ENCODE peak calls at places on chromosomes 13 and 19, in six cellular contexts. L is GM23338, H is transverse colon, M is psoas muscle, E is endodermal cell, N is spleen. G is an unnamed sample. For H3K4me1, the result is how much of the 10 kb centered on the place peaks cover.

GRCh38 chr13:49026851-49027250 is 51.1 kb downstream of the FNDC3A start:
- DNase-seq in L (no peak), H (no peak), M (no peak), E (no peak), N (no peak), G (no peak)

GRCh38 chr19:10353793-10354391 is 14.5 kb upstream of the ICAM3 start:
- DNase-seq in L (peak), H (peak), M (peak), E (peak), N (no peak), G (no peak)

GRCh38 chr19:55647732-55648656 is at the start of gene CCDC106:
- DNase-seq in L (peak), H (peak), M (peak), E (peak), N (peak), G (peak)

GRCh38 chr13:76813874-76814273 is 72.3 kb downstream of the KCTD12 start:
- DNase-seq in L (no peak), H (peak), M (no peak), E (no peak), N (no peak), G (peak)

GRCh38 chr13:94548382-94549240 is 47.3 kb downstream of the TGDS start:
- DNase-seq in L (peak), H (peak), M (peak), E (peak), N (peak), G (peak)

GRCh38 chr13:25420161-25420560 is 48.4 kb downstream of the ATP8A2 start:
- DNase-seq in L (peak), H (no peak), M (no peak), E (no peak), N (no peak), G (no peak)

GRCh38 chr13:40494513-40494912 is 171.9 kb downstream of the FOXO1 start:
- DNase-seq in L (no peak), H (no peak), M (no peak), E (no peak), N (no peak), G (no peak)

GRCh38 chr19:1017115-1017905 is 3.6 kb downstream of the TMEM259 start:
- DNase-seq in L (no peak), H (peak), M (peak), E (no peak), N (peak), G (peak)

GRCh38 chr13:66409542-66409941 is 820.6 kb downstream of the PCDH9 start:
- DNase-seq in L (no peak), H (no peak), M (no peak), E (no peak), N (no peak), G (no peak)

GRCh38 chr13:101453784-101454201 is 1.3 kb downstream of the ITGBL1 start:
- DNase-seq in L (peak), H (peak), M (no peak), E (peak), N (no peak), G (peak)

GRCh38 chr19:38599722-38600121 is 18.0 kb downstream of the MAP4K1 start:
- DNase-seq in L (no peak), H (no peak), M (no peak), E (no peak), N (no peak), G (no peak)

GRCh38 chr13:106103779-106104178 is 431.7 kb downstream of the EFNB2 start:
- DNase-seq in L (no peak), H (no peak), M (no peak), E (no peak), N (no peak), G (no peak)

GRCh38 chr19:52345162-52345561 is 9.1 kb downstream of the ZNF610 start:
- DNase-seq in L (no peak), H (no peak), M (no peak), E (no peak), N (no peak), G (no peak)

GRCh38 chr13:90615767-90616166 is 731.7 kb upstream of the MIR17HG start:
- DNase-seq in L (no peak), H (no peak), M (no peak), E (no peak), N (no peak), G (no peak)

GRCh38 chr13:106350208-106350607 is 185.3 kb downstream of the EFNB2 start:
- DNase-seq in L (peak), H (peak), M (no peak), E (peak), N (no peak), G (peak)

GRCh38 chr13:98513837-98514236 is 63.1 kb downstream of the STK24 start:
- DNase-seq in L (no peak), H (no peak), M (no peak), E (no peak), N (no peak), G (no peak)

GRCh38 chr19:11237321-11237720 is 2.1 kb upstream of the ANGPTL8 start:
- DNase-seq in L (no peak), H (no peak), M (no peak), E (no peak), N (no peak), G (no peak)

GRCh38 chr19:39411006-39411831 is 1.2 kb upstream of the PLEKHG2 start:
- DNase-seq in L (no peak), H (peak), M (peak), E (peak), N (peak), G (peak)

GRCh38 chr13:99421758-99422555 is 79.3 kb upstream of the TM9SF2 start:
- DNase-seq in L (no peak), H (no peak), M (peak), E (no peak), N (no peak), G (no peak)

DNA sequence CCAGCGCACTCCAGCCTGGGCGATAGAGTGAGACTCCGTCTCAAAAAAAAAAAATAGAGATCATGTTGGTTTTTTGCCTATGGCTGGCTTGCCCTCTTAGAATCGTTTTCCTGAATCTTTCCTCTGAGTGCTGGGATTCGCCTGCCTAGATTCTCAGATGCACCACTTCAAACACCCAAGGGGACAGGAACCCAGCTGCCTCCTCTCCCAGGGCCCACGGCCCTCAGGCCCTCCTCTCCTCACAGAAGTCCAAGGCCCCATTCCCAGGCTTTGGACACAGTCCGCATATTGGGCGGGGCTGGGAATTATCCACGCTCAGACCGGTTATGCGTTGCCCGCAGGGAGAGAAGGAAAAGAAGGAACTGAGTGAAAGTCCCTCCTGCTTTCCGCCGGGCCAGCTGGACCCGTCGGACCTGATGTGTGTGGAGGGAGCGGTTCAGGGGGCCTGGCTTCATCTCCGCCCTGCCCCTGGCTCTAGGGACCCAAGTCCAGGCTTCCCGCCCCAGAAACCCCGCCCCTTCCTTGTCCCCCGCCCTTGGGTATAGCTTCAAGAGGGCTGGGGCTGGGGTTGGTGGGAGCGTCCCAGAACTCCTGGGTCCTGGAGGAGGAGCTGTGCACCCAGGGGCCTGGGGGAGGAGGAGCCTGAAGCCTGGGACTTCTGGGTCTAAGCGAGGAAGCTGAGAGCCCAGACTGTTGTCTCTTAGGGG is 5.8 kb downstream of the PPFIA3 start:
- DNase-seq in L (peak), H (peak), M (no peak), E (peak), N (no peak), G (peak)
- H3K4me1 ChIP-seq in L (under half), H (under half), M (under half), E (under half), N (under half), G (under half)

GRCh38 chr13:55792544-55793178 is 1348.1 kb upstream of the PRR20A start:
- DNase-seq in L (no peak), H (no peak), M (no peak), E (no peak), N (no peak), G (no peak)

GRCh38 chr13:55783841-55784240 is 1356.9 kb upstream of the PRR20A start:
- DNase-seq in L (no peak), H (no peak), M (no peak), E (no peak), N (no peak), G (no peak)

GRCh38 chr13:55788548-55788947 is 1352.2 kb upstream of the PRR20A start:
- DNase-seq in L (no peak), H (no peak), M (no peak), E (no peak), N (no peak), G (no peak)
- TF ChIP-seq CTCF in L (no peak), H (no peak), M (no peak), E (no peak), N (no peak), G (no peak)

DNA sequence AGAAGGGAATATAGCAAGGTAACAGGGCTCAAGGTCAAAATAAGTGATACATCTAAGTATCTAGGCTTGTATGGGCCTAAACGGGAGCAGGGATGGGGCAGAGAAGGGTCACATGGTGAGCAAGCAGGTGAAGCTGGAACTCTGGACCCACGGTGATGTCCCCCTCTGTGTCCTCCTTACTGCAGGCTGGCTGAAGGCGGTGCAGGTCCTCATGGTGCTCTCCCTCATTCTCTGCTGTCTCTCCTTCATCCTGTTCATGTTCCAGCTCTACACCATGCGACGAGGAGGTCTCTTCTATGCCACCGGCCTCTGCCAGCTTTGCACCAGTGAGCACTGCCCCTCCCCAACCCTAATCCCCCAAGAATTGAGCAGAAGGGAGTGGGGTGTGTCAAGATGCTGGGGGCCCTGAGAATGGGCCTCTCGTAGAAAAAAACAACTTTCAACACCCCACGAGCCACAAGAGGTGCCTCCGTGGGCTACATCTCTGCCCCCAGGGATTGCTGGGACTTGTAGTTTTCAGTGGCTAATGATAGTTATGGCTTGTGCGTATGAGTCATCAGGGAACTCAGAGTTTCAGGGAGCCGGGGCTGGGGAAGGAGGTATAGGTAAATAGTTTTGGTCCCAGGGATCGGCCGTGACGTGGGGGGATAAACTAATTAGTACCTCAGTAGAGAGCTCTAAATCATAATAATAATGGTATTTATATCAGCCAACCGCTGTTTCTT is 4.0 kb downstream of the EMP3 start:
- DNase-seq in L (peak), H (peak), M (no peak), E (peak), N (no peak), G (no peak)
- H3K4me1 ChIP-seq in L (under half), H (half or more), M (under half), E (under half), N (half or more), G (half or more)

DNA sequence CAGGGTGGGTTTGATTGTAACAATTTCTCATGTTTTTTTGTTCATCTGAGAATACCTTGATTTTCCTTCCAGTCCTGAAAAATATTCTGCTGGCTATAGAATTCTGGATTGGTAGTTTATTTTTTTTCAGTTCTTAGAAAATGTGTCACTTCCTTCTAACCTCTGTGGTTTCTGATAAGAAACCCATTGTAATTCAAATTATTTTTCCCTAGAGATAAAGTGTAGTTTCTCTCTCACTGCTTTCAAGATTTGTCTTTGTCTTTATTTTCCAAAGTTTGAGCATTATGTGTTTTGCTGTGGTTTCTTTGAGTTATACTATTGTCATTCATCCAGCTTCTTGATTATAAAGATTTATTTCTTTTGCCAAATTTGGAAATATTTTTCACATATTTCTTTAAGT is 324.0 kb upstream of the SPRY2 start:
- DNase-seq in L (no peak), H (no peak), M (no peak), E (no peak), N (no peak), G (no peak)
- TF ChIP-seq CTCF in L (no peak), H (no peak), M (no peak), E (no peak), N (no peak), G (no peak)

DNA sequence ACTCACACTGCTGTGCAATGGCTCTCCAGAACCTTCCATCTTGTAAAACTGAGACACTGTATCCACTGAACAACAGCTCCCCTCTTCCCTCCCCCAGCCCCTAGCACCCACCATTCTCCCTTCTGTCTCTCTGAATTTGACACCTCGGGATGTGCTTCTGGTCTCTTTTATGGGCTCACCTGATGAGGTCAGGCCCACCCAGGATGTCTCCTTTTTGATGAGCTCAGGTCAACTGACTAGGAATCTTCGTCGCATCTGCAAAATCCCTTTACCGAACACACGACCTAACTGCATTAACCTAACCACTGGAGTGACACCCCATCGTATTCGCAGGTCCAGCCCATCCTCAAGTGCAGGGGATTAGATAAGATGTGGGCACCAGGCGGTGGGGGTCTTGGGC is 73.9 kb downstream of the GNG7 start:
- DNase-seq in L (no peak), H (no peak), M (no peak), E (no peak), N (no peak), G (no peak)
- H3K4me1 ChIP-seq in L (under half), H (under half), M (under half), E (under half), N (half or more), G (under half)

GRCh38 chr19:31340059-31341025 is 8.9 kb downstream of the TSHZ3 start:
- DNase-seq in L (peak), H (no peak), M (no peak), E (no peak), N (no peak), G (no peak)

GRCh38 chr19:31335716-31336115 is 13.5 kb downstream of the TSHZ3 start:
- DNase-seq in L (no peak), H (no peak), M (no peak), E (no peak), N (no peak), G (no peak)

GRCh38 chr19:31337007-31337914 is 12.0 kb downstream of the TSHZ3 start:
- DNase-seq in L (no peak), H (no peak), M (no peak), E (no peak), N (no peak), G (no peak)

GRCh38 chr19:31339405-31339804 is 9.8 kb downstream of the TSHZ3 start:
- DNase-seq in L (no peak), H (no peak), M (no peak), E (no peak), N (no peak), G (no peak)

GRCh38 chr19:31338069-31338767 is 11.0 kb downstream of the TSHZ3 start:
- DNase-seq in L (peak), H (peak), M (peak), E (peak), N (no peak), G (no peak)
- TF ChIP-seq CTCF in L (peak), H (peak), M (peak), E (peak), N (peak), G (no peak)

DNA sequence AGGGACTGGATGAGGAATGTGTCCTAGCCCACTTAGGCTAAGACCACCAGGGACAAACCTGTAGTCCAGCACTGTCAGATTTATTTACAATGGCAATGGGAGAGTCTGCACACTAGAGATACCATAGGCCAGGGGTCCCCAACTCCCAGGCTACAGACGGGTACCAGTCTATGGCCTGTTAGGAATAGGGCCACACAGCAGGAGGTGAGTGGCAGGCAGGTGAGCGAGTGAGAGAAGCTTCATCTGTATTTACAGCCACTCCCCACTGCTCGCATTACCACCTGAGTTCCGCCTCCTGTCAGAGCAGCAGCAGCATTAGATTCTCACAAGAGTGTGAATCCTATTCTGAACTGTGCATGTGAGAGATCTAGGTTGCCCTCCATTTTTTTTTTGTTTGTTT is 2.4 kb downstream of the THAP8 start:
- DNase-seq in L (peak), H (no peak), M (no peak), E (peak), N (no peak), G (no peak)
- H3K4me1 ChIP-seq in L (under half), H (under half), M (under half), E (under half), N (under half), G (under half)

DNA sequence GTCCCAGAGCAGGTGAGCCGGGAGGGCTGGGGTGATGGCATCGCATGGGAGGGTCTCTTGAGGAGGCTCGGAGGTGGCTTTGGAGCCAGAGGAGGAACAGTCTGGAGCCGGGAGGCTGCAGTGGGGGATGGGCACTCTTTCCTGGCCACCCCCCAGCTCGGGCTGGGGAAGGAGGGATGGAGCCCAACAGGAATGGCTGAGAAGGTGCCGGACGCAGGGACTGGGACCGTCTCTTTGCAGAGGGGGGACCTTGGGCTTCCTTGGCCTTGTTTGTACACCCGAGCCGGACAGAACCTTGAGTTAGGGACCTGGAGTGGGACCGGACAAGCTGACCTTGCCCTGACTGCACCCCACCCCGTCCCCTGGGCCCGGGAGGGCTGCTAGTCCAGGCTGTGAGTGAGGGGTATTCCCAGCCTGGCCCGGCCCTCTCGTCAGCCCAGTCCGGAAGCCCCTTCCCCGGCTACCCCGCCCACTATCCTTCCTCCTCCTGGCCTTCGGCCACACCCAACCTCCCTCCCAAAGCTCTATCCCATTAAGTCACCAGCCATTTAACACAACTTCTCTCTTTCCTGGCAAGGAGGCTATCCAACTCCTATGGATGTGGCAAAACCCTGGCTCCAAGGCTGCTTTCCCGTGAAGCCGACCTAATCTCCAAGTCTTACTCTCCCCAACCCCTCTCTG is 863 bp upstream of the TBXA2R start:
- DNase-seq in L (peak), H (no peak), M (peak), E (peak), N (peak), G (no peak)
- TF ChIP-seq CTCF in L (no peak), H (no peak), M (no peak), E (no peak), N (no peak), G (no peak)

GRCh38 chr13:114111577-114111976 is 20.8 kb downstream of the RASA3 start:
- DNase-seq in L (no peak), H (peak), M (peak), E (peak), N (peak), G (no peak)

GRCh38 chr13:114113961-114114360 is 18.5 kb downstream of the RASA3 start:
- DNase-seq in L (no peak), H (no peak), M (no peak), E (peak), N (peak), G (peak)

GRCh38 chr13:114115191-114115671 is 17.2 kb downstream of the RASA3 start:
- DNase-seq in L (no peak), H (peak), M (peak), E (peak), N (peak), G (peak)

GRCh38 chr13:114112231-114112825 is 20.1 kb downstream of the RASA3 start:
- DNase-seq in L (no peak), H (peak), M (peak), E (peak), N (peak), G (no peak)

DNA sequence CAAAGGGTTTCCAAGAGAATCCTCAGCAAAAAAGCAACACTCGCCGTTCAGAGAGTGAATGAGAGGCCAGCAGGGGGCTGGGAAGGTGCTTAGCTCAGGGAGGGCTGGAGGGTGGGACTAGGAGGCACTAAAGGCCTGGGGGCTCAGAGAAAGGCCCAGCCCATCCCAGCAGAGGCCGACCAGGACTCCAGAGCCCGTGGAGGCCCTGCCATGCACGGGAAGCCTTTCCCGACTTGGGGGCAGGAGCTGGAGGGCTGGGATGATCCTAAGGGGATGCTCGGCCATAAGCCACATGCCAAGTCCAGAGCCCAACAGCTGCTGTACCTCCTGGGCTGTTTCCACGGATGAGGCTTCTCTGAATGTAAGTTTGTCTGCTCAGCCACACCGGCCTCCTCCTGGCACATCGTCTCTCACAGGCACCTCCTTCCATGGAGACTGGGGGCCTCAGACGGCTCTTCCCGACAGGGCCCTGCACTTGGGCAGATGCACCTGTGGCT is 19.5 kb downstream of the RASA3 start:
- DNase-seq in L (peak), H (peak), M (peak), E (peak), N (peak), G (peak)
- H3K4me1 ChIP-seq in L (under half), H (under half), M (half or more), E (under half), N (half or more), G (under half)

GRCh38 chr19:15173746-15174404 is 26.9 kb downstream of the NOTCH3 start:
- DNase-seq in L (peak), H (no peak), M (no peak), E (no peak), N (no peak), G (no peak)
- TF ChIP-seq CTCF in L (peak), H (no peak), M (no peak), E (peak), N (no peak), G (no peak)